ENCODE peak calls at places on chromosomes 2 and 18, in seven cellular contexts. K, S, U, R, X, J and W are unnamed samples.

GRCh38 chr18:13440277-13441248 is 222.0 kb downstream of the LDLRAD4 start:
- DNase-seq in U (no peak), S (no peak), R (no peak), X (no peak), K (no peak), J (no peak), W (no peak)

GRCh38 chr2:70255637-70256314 is 2.2 kb upstream of the PCYOX1 start:
- DNase-seq in U (no peak), S (no peak), X (no peak), R (no peak), K (no peak), J (no peak), W (no peak)

GRCh38 chr2:44682459-44682858 is 259.0 kb upstream of the SIX3 start:
- DNase-seq in X (no peak), J (no peak), R (no peak), U (no peak), S (no peak), K (no peak), W (no peak)

GRCh38 chr2:151138507-151138906 is 123.2 kb downstream of the RBM43 start:
- DNase-seq in U (no peak), R (no peak), S (peak), K (no peak), J (no peak), X (no peak), W (no peak)

GRCh38 chr2:239264838-239265651 is 135.8 kb downstream of the HDAC4 start:
- DNase-seq in X (no peak), R (peak), S (peak), K (peak), J (peak), U (no peak), W (no peak)

GRCh38 chr2:207530160-207531023 is 630 bp downstream of the CREB1 start:
- DNase-seq in R (peak), K (peak), U (peak), X (peak), J (no peak), S (peak), W (peak)

GRCh38 chr2:76270356-76270755 is 559.6 kb upstream of the GCFC2 start:
- DNase-seq in K (peak), R (peak), S (no peak), X (no peak), U (no peak), J (no peak), W (no peak)

GRCh38 chr2:221389909-221390308 is 182.2 kb downstream of the EPHA4 start:
- DNase-seq in U (no peak), R (no peak), K (no peak), J (no peak), X (no peak), S (no peak), W (peak)

GRCh38 chr2:217370391-217370790 is 510.5 kb upstream of the TNP1 start:
- DNase-seq in K (peak), R (no peak), S (peak), U (no peak), J (peak), X (no peak), W (no peak)

GRCh38 chr2:204321910-204322765 is 223.1 kb upstream of the PARD3B start:
- DNase-seq in S (peak), R (no peak), J (no peak), X (no peak), U (no peak), K (peak), W (no peak)

GRCh38 chr2:105798595-105798994 is 53.9 kb downstream of the NCK2 start:
- DNase-seq in U (peak), S (no peak), J (no peak), R (no peak), X (no peak), K (no peak), W (no peak)

GRCh38 chr2:105796131-105796638 is 51.5 kb downstream of the NCK2 start:
- DNase-seq in K (no peak), R (no peak), U (peak), S (no peak), X (no peak), J (no peak), W (no peak)

GRCh38 chr2:105796791-105797190 is 52.1 kb downstream of the NCK2 start:
- DNase-seq in K (no peak), S (peak), J (no peak), R (no peak), X (no peak), U (no peak), W (no peak)

GRCh38 chr2:105795575-105795934 is 50.8 kb downstream of the NCK2 start:
- DNase-seq in K (peak), R (no peak), S (peak), J (no peak), X (no peak), U (no peak), W (no peak)

DNA sequence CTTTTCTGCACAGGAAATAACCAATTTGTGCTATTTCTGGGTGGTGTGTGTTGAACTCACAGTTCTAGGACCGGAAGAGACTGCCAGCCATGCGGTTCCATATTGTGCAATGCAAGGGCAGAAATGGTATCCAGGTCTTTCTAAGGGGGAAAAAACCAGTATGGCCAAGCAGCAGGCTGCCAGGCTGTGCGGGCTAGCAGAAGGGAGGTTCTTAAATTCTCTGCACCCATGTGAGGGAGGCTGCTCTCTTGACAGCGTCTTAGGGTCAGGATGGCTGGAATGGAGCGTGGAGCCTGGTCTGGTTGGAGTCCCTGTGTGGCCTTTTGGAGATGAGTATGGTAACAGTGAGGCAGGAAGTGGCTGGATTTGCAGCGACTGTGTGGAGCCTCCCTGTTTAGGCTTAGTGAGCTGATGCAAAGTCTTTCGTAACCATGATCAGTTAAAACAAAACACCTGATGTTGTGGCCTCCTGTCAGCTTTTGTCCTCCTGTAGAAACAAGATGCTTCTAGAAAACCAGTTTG is 52.6 kb downstream of the NCK2 start:
- DNase-seq in J (no peak), U (peak), S (peak), R (no peak), K (no peak), X (no peak), W (no peak)
- H3K27ac ChIP-seq in J (no peak), U (peak), S (peak), R (no peak), K (no peak), X (peak), W (no peak)

GRCh38 chr2:98357856-98358255 is 11.6 kb downstream of the CNGA3 start:
- DNase-seq in J (no peak), S (no peak), R (no peak), U (no peak), K (no peak), X (no peak), W (no peak)
- TF ChIP-seq EZH2phosphoT487 in J (no peak), S (no peak), R (no peak), U (no peak), K (no peak), X (no peak), W (no peak)

DNA sequence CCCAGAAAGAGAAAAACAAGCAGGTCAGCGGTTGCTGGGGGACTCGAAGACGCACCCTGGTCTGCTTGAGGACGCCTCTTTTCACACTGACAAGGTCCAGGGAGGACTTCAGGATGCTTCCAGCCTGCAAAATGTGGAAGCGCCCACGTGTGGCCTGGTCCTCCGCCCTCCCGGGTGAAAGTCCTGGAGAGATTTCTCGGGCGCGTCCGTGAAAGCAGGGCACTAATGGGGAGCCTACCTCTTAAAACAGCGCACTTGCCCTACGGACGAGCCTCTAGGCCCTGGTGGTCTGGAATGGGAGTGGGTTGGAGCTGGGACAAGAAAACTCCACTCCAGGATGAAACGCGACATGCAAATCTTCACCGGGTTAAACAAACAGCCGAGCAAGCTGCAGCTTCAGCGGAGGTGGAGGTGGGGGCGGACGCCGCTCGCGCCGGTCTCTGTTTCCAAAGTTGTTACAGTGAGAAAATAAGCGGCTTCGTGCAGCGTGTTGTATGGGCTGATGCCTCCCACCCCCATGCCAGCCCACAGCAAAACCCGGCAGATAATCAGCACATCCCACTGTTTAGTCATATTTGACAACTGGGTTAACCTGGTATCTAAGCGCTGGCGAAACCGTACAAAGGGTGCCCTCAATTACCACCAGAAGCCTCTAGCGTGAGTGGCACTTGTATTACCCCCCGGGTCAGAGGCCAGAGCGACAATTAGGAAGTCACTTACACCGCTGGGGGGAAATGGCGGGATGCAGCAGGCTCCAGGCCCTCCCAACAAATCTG is 1.1 kb upstream of the SP9 start:
- DNase-seq in X (peak), K (no peak), S (no peak), J (no peak), R (no peak), U (no peak), W (peak)
- TF ChIP-seq EZH2 in X (peak), K (no peak), S (no peak), J (no peak), R (peak), U (peak), W (peak)

GRCh38 chr18:40868110-40868858 is 1086.8 kb upstream of the PIK3C3 start:
- DNase-seq in U (no peak), K (peak), J (no peak), X (no peak), S (peak), R (peak), W (no peak)
- H3K27ac ChIP-seq in U (no peak), K (peak), J (no peak), X (no peak), S (peak), R (peak), W (no peak)

GRCh38 chr2:206274434-206275273 is at the start of gene ZDBF2:
- DNase-seq in S (peak), X (peak), J (no peak), K (peak), R (peak), U (peak), W (peak)
- TF ChIP-seq EZH2phosphoT487 in S (no peak), X (no peak), J (no peak), K (no peak), R (no peak), U (no peak), W (no peak)

GRCh38 chr2:121321476-121321875 is 36.5 kb upstream of the TFCP2L1 start:
- DNase-seq in U (no peak), K (no peak), J (no peak), X (no peak), S (no peak), R (no peak), W (no peak)
- TF ChIP-seq EZH2 in U (no peak), K (no peak), J (no peak), X (no peak), S (no peak), R (no peak), W (no peak)